ENCODE peak calls at places on chromosomes 4 and X, in five cellular contexts. F is choroid plexus epithelial cell; P is stimulated activated CD4-positive, alpha-beta T cell treated with anti-CD3 and anti-CD28 coated beads, Interleukin-2, amount 100 ng/mL, for 24 hours; O is HT1080; H is stromal cell of bone marrow. L is an unnamed sample.

GRCh38 chr4:150591284-150591874 is 9.4 kb downstream of the MAB21L2 start:
- DNase-seq in H (no peak), F (peak; percentile 31), P (no peak), O (no peak), L (no peak)

GRCh38 chr4:100557306-100557705 is 39.5 kb upstream of the EMCN start:
- DNase-seq in O (no peak), H (no peak), P (no peak), F (no peak), L (no peak)

GRCh38 chr4:153008578-153009199 is 72.6 kb downstream of the FHDC1 start:
- DNase-seq in F (no peak), P (no peak), H (no peak), O (no peak), L (no peak)

GRCh38 chr4:121656269-121656641 is 40.5 kb downstream of the ANXA5 start:
- DNase-seq in F (peak; percentile 93), H (peak; percentile 70), O (peak; percentile 75), P (peak; percentile 34), L (no peak)

GRCh38 chrX:47623540-47624027 is 3.9 kb upstream of the SYN1 start:
- DNase-seq in O (peak; percentile 57), P (peak; percentile 46), F (peak; percentile 85), H (peak; percentile 32), L (peak; percentile 56)

GRCh38 chr4:72136429-72136828 is 104.6 kb downstream of the NPFFR2 start:
- DNase-seq in O (no peak), P (no peak), F (no peak), H (no peak), L (no peak)

GRCh38 chrX:154411322-154411980 is at the start of gene TAFAZZIN:
- DNase-seq in H (peak; percentile 28), F (peak; percentile 55), P (peak; percentile 81), O (peak; percentile 61), L (peak; percentile 78)

GRCh38 chr4:100823066-100823992 is 305.5 kb upstream of the EMCN start:
- DNase-seq in H (no peak), P (no peak), O (peak; percentile 87), F (peak; percentile 59), L (no peak)

GRCh38 chr4:37964734-37965457 is 4.7 kb downstream of the PTTG2 start:
- DNase-seq in O (no peak), P (no peak), H (no peak), F (no peak), L (no peak)

GRCh38 chr4:52877694-52878093 is 15.6 kb downstream of the RASL11B start:
- DNase-seq in P (no peak), F (peak; percentile 36), H (no peak), O (peak; percentile 6), L (no peak)

GRCh38 chr4:113445286-113445685 is 316.3 kb downstream of the CAMK2D start:
- DNase-seq in P (no peak), O (peak; percentile 78), F (peak; percentile 97), H (peak; percentile 99), L (no peak)

GRCh38 chr4:26183017-26183416 is 137.8 kb upstream of the RBPJ start:
- DNase-seq in P (no peak), F (peak; percentile 44), O (peak; percentile 35), H (no peak), L (no peak)

GRCh38 chr4:105619193-105619931 is 66.9 kb downstream of the ARHGEF38 start:
- DNase-seq in H (no peak), F (no peak), O (no peak), P (no peak), L (no peak)

GRCh38 chr4:86942185-86942666 is 7.4 kb downstream of the AFF1 start:
- DNase-seq in O (no peak), H (no peak), F (peak; percentile 60), P (no peak), L (no peak)

GRCh38 chr4:185721190-185721948 is 90.6 kb downstream of the SORBS2 start:
- DNase-seq in O (no peak), H (no peak), F (peak; percentile 82), P (no peak), L (no peak)

GRCh38 chr4:123554819-123555499 is 158.4 kb downstream of the SPRY1 start:
- DNase-seq in H (no peak), F (no peak), O (no peak), P (no peak), L (no peak)

GRCh38 chr4:148654131-148654530 is 211.9 kb upstream of the NR3C2 start:
- DNase-seq in O (no peak), F (no peak), H (no peak), P (no peak), L (no peak)

GRCh38 chrX:81957318-81957717 is 755.4 kb downstream of the SH3BGRL start:
- DNase-seq in F (peak; percentile 0), H (no peak), P (no peak), O (no peak), L (no peak)

GRCh38 chr4:15438939-15439524 is 11.2 kb downstream of the C1QTNF7 start:
- DNase-seq in H (no peak), F (peak; percentile 51), O (peak; percentile 61), P (no peak), L (no peak)

GRCh38 chrX:106783716-106784115 is 18.8 kb upstream of the TBC1D8B start:
- DNase-seq in P (no peak), F (no peak), H (no peak), O (no peak), L (no peak)

GRCh38 chrX:100368167-100368566 is 41.9 kb downstream of the PCDH19 start:
- DNase-seq in P (peak; percentile 3), H (no peak), O (no peak), F (peak; percentile 19), L (no peak)

GRCh38 chrX:124346064-124346876 is at the start of gene SH2D1A:
- DNase-seq in O (no peak), P (peak; percentile 14), F (no peak), H (no peak), L (no peak)

GRCh38 chr4:55216871-55217635 is 91.7 kb upstream of the KDR start:
- DNase-seq in P (no peak), O (peak; percentile 50), H (no peak), F (peak; percentile 32), L (no peak)

GRCh38 chr4:75715105-75715799 is 9.1 kb upstream of the USO1 start:
- DNase-seq in F (peak; percentile 58), O (no peak), H (peak; percentile 28), P (no peak), L (no peak)

GRCh38 chrX:154800508-154801207 is 4.6 kb downstream of the MPP1 start:
- DNase-seq in P (no peak), H (no peak), F (no peak), O (no peak), L (no peak)

GRCh38 chrX:68018248-68019203 is 414.8 kb downstream of the OPHN1 start:
- DNase-seq in O (peak; percentile 53), P (peak; percentile 4), H (no peak), F (peak; percentile 23), L (no peak)

GRCh38 chr4:1748465-1748995 is 27.2 kb downstream of the TACC3 start:
- DNase-seq in P (peak; percentile 92), O (peak; percentile 64), H (peak; percentile 13), F (peak; percentile 68), L (peak; percentile 81)

GRCh38 chr4:2006956-2007653 is 1.7 kb downstream of the NELFA start:
- DNase-seq in H (no peak), F (no peak), O (no peak), P (no peak), L (no peak)

GRCh38 chr4:78569291-78569821 is 17.8 kb downstream of the ANXA3 start:
- DNase-seq in H (peak; percentile 39), P (no peak), O (peak; percentile 80), F (peak; percentile 88), L (no peak)

GRCh38 chrX:18748499-18748898 is 41.1 kb downstream of the PPEF1 start:
- DNase-seq in H (no peak), P (no peak), O (no peak), F (no peak), L (no peak)

GRCh38 chr4:44446801-44447562 is 1.6 kb downstream of the KCTD8 start:
- DNase-seq in O (no peak), F (no peak), P (no peak), H (no peak), L (no peak)

GRCh38 chrX:119654112-119654531 is 38.8 kb downstream of the SEPTIN6 start:
- DNase-seq in O (no peak), P (no peak), F (peak; percentile 89), H (no peak), L (peak; percentile 19)